ENCODE peak calls at places on chromosomes 5 and 9, in nine cellular contexts. A is A549; J is effector memory CD4-positive, alpha-beta T cell; D is body of pancreas; G is IMR-90; N is dorsolateral prefrontal cortex; Q is spleen; I is psoas muscle; Y is cardiac muscle cell. L is an unnamed sample.

GRCh38 chr5:120327180-120327579 is 136.9 kb upstream of the PRR16 start:
- DNase-seq in J (no peak), G (peak; percentile 17), N (no peak), A (no peak), I (no peak), Q (no peak), D (no peak), Y (no peak), L (no peak)

GRCh38 chr9:21841133-21841532 is 38.7 kb downstream of the MTAP start:
- DNase-seq in Q (no peak), J (no peak), A (no peak), G (no peak), I (no peak), D (no peak), N (no peak), Y (no peak), L (no peak)

GRCh38 chr5:152349683-152350526 is 55.2 kb downstream of the NMUR2 start:
- DNase-seq in N (peak; percentile 58), I (peak; percentile 47), Y (peak; percentile 67), G (peak; percentile 14), J (no peak), D (peak; percentile 61), A (peak; percentile 2), Q (no peak), L (no peak)

GRCh38 chr5:159951387-159951786 is 35.1 kb downstream of the ADRA1B start:
- DNase-seq in G (peak; percentile 27), D (no peak), Q (no peak), N (no peak), J (no peak), I (no peak), Y (no peak), A (no peak), L (no peak)

GRCh38 chr5:148386041-148386440 is 2.3 kb downstream of the FBXO38 start:
- DNase-seq in I (no peak), Q (no peak), Y (no peak), A (no peak), J (no peak), G (no peak), D (no peak), N (no peak), L (no peak)

GRCh38 chr5:38888023-38888422 is 42.2 kb downstream of the OSMR start:
- DNase-seq in D (no peak), A (no peak), J (no peak), N (no peak), Q (no peak), I (no peak), G (no peak), Y (no peak), L (no peak)

GRCh38 chr5:111681414-111681790 is 75.6 kb downstream of the NREP start:
- DNase-seq in N (no peak), I (no peak), A (no peak), Q (no peak), G (peak; percentile 52), D (no peak), J (no peak), Y (no peak), L (no peak)

GRCh38 chr5:164809831-164810230 is 1304.4 kb downstream of the MAT2B start:
- DNase-seq in A (no peak), G (no peak), D (no peak), J (no peak), N (no peak), Q (no peak), Y (no peak), I (no peak), L (no peak)

GRCh38 chr9:16571127-16571848 is 299.2 kb downstream of the BNC2 start:
- DNase-seq in G (peak; percentile 43), N (no peak), Y (no peak), I (no peak), Q (no peak), J (no peak), D (no peak), A (no peak), L (no peak)

GRCh38 chr9:35035851-35036701 is 36.3 kb downstream of the VCP start:
- DNase-seq in Q (peak; percentile 85), G (peak; percentile 38), Y (no peak), N (no peak), I (peak; percentile 69), A (no peak), J (no peak), D (no peak), L (peak; percentile 69)

GRCh38 chr5:129664336-129664937 is 83.5 kb upstream of the MINAR2 start:
- DNase-seq in D (peak; percentile 76), Q (no peak), G (peak; percentile 35), A (peak; percentile 13), N (no peak), J (no peak), Y (peak; percentile 41), I (no peak), L (peak; percentile 62)

GRCh38 chr9:89588271-89588879 is 16.4 kb upstream of the GADD45G start:
- DNase-seq in A (no peak), D (no peak), N (no peak), I (no peak), Y (no peak), G (no peak), J (no peak), Q (no peak), L (no peak)

GRCh38 chr5:111225926-111226325 is 1.7 kb downstream of the CAMK4 start:
- DNase-seq in A (no peak), G (no peak), J (no peak), D (no peak), Q (no peak), Y (no peak), I (no peak), N (no peak), L (no peak)

GRCh38 chr9:29514336-29514735 is 1941.1 kb upstream of the C9orf72 start:
- DNase-seq in D (peak; percentile 64), Q (no peak), N (peak; percentile 72), A (no peak), G (no peak), Y (peak; percentile 5), J (no peak), I (peak; percentile 35), L (no peak)

GRCh38 chr9:6920040-6920439 is 162.3 kb downstream of the KDM4C start:
- DNase-seq in Y (no peak), D (no peak), J (no peak), Q (no peak), I (no peak), G (peak; percentile 16), N (no peak), A (no peak), L (no peak)
- H3K4me3 ChIP-seq in Y (no peak overlapping the region), D (no peak overlapping the region), J (no peak overlapping the region), Q (no peak overlapping the region), I (no peak overlapping the region), G (no peak overlapping the region), N (no peak overlapping the region), A (no peak overlapping the region), L (no peak overlapping the region)

DNA sequence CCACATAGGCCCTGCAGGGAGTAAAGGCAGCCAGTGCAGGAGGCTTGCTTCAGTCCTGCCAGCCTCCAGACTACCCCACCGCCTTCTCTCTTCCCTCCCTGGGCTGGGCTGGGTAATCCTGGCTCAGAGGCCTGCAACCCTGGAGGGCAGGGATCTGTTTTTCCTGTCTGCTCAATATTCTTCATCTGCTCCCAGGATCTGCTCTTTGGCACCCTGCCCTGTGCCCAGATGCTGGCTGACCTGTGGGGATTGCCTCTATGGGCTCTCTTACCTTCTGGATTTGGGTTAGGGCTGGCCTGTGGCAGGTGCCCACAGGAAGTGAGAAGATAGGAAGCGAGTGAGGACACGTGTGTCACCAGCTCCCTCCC is 7.3 kb upstream of the ANGPTL2 start:
- DNase-seq in A (no peak), G (no peak), D (peak; percentile 35), I (peak; percentile 56), J (no peak), Y (no peak), N (no peak), Q (no peak), L (no peak)
- H3K27ac ChIP-seq in A (no peak overlapping the region), G (no peak overlapping the region), D (no peak overlapping the region), I (peak overlapping the region; percentile 97), J (no peak overlapping the region), Y (no peak overlapping the region), N (peak overlapping the region; percentile 98), Q (peak overlapping the region; percentile 25), L (peak overlapping the region; percentile 61)

GRCh38 chr9:86098793-86099694 is at the start of gene GOLM1:
- DNase-seq in D (peak; percentile 69), G (peak; percentile 60), N (no peak), Y (peak; percentile 87), I (peak; percentile 60), A (peak; percentile 56), Q (peak; percentile 82), J (no peak), L (no peak)

GRCh38 chr9:86099695-86100364 is 472 bp upstream of the GOLM1 start:
- DNase-seq in A (peak; percentile 77), D (peak; percentile 70), Y (peak; percentile 49), J (no peak), I (no peak), G (peak; percentile 57), Q (no peak), N (no peak), L (peak; percentile 73)

GRCh38 chr9:86096382-86096781 is 3.0 kb downstream of the GOLM1 start:
- DNase-seq in D (no peak), N (no peak), G (peak; percentile 66), A (no peak), I (no peak), J (no peak), Y (no peak), Q (no peak), L (no peak)

GRCh38 chr9:86093788-86094555 is 5.4 kb downstream of the GOLM1 start:
- DNase-seq in D (peak; percentile 81), J (no peak), N (no peak), Q (no peak), I (no peak), Y (no peak), A (peak; percentile 86), G (peak; percentile 15), L (no peak)

GRCh38 chr9:86097510-86098224 is 1.7 kb downstream of the GOLM1 start:
- DNase-seq in D (no peak), Y (no peak), Q (no peak), I (no peak), A (no peak), G (no peak), J (no peak), N (no peak), L (no peak)
- H3K4me3 ChIP-seq in D (no peak overlapping the region), Y (no peak overlapping the region), Q (peak overlapping the region; percentile 7), I (no peak overlapping the region), A (peak overlapping the region; percentile 60), G (no peak overlapping the region), J (no peak overlapping the region), N (no peak overlapping the region), L (no peak overlapping the region)

DNA sequence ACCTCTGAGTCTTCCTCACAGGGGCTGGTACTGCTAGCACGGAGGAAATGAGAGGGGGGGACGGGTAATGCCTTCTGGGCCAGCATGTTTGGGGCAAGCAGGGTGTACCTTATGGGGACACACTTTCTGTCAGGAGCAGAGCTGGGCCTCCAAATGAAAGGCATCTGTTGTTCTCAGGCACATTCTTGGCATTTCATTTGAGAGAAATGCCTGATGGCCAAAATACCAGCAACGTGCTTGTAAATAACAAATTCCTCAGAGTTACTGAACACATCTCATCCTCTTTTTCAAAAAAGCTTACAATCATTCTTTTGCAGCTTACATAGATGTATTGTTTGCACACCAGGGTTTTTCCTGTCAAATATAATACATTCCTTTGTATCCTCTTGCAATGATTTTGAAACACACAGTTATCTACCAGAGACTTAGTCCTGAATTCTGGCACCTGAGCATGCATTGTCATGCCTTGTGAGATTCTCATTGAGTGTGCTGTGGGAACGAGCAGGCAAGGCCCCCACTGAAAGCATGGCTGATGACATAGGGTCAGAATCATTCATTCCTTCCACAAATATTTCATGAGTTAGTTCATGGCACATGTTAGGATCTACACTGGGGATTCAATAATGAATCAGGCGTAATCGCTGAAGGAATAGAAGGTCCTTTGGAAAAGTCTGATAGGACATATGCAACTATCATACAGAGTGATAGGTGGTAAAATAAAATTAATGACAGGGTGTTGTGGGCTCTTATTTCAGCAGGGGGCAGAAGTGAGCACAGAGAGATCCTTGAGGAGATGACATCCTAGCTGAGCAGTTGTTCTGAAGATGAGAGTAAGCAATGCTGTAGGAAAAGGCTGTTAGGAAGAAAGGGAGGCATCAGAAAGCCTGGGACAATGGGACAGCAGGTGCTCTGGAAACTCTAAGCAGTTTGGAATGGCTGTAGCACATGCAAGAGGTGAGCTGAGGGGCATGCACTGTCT is 260.9 kb upstream of the TUT7 start:
- DNase-seq in D (peak; percentile 46), G (peak; percentile 70), Y (no peak), Q (no peak), I (no peak), A (no peak), N (no peak), J (no peak), L (no peak)
- H3K27ac ChIP-seq in D (peak overlapping the region; percentile 22), G (peak overlapping the region; percentile 80), Y (no peak overlapping the region), Q (no peak overlapping the region), I (no peak overlapping the region), A (no peak overlapping the region), N (no peak overlapping the region), J (no peak overlapping the region), L (no peak overlapping the region)

L was measured in ascending aorta.